ENCODE peak calls at places on chromosomes 5 and 9, in nine cellular contexts. C is body of pancreas, A is fibroblast of mammary gland, K is ovary, N is astrocyte of the spinal cord, X is DND-41, G is hepatocyte, D is GM13976, Z is WTC11. W is an unnamed sample.
A peak's percentile ranks its signal among the peaks of the same experiment; 100 is the strongest.

GRCh38 chr5:108655750-108656450 is 91.8 kb upstream of the FER start:
- DNase-seq in C (no peak), A (peak; percentile 80), K (no peak), N (peak; percentile 25), X (no peak), G (peak; percentile 28), D (no peak), Z (no peak), W (peak; percentile 91)

GRCh38 chr9:27771803-27772545 is 198.7 kb upstream of the C9orf72 start:
- DNase-seq in C (no peak), A (no peak), K (no peak), N (peak; percentile 74), X (no peak), G (no peak), D (no peak), Z (peak; percentile 50), W (peak; percentile 97)

GRCh38 chr9:98862936-98863335 is 55.5 kb downstream of the GALNT12 start:
- DNase-seq in C (no peak), A (no peak), K (no peak), N (no peak), X (no peak), G (no peak), D (no peak), Z (no peak), W (no peak)

GRCh38 chr5:53397141-53397794 is 83.2 kb upstream of the FST start:
- DNase-seq in C (no peak), A (peak; percentile 44), K (no peak), N (no peak), X (no peak), G (no peak), D (no peak), Z (no peak), W (no peak)

GRCh38 chr9:38263534-38263933 is 129.0 kb upstream of the ALDH1B1 start:
- DNase-seq in C (no peak), A (peak; percentile 38), K (no peak), N (peak; percentile 42), X (no peak), G (no peak), D (no peak), Z (no peak), W (peak; percentile 56)

GRCh38 chr5:138753794-138754698 is 821 bp downstream of the CTNNA1 start:
- DNase-seq in C (peak; percentile 91), A (peak; percentile 86), K (peak; percentile 87), N (peak; percentile 87), X (no peak), G (peak; percentile 92), D (peak; percentile 45), Z (peak; percentile 61), W (peak; percentile 69)

GRCh38 chr9:125700791-125701190 is 6.2 kb downstream of the MAPKAP1 start:
- DNase-seq in C (no peak), A (peak; percentile 57), K (no peak), N (peak; percentile 31), X (no peak), G (no peak), D (peak; percentile 73), Z (peak; percentile 31), W (peak; percentile 38)

GRCh38 chr5:95843733-95844223 is 21.3 kb upstream of the GLRX start:
- DNase-seq in C (no peak), A (peak; percentile 60), K (no peak), N (no peak), X (no peak), G (no peak), D (no peak), Z (no peak), W (no peak)

GRCh38 chr9:96478829-96479371 is 28.9 kb downstream of the HABP4 start:
- DNase-seq in C (no peak), A (peak; percentile 66), K (no peak), N (peak; percentile 44), X (no peak), G (no peak), D (no peak), Z (no peak), W (no peak)

GRCh38 chr5:75964008-75964407 is 119.2 kb upstream of the SV2C start:
- DNase-seq in C (no peak), A (no peak), K (no peak), N (no peak), X (no peak), G (no peak), D (peak; percentile 16), Z (no peak), W (no peak)

GRCh38 chr9:130288926-130289705 is 23.6 kb downstream of the HMCN2 start:
- DNase-seq in C (no peak), A (no peak), K (peak; percentile 10), N (no peak), X (no peak), G (no peak), D (no peak), Z (no peak), W (no peak)

GRCh38 chr9:132575005-132575609 is 7.3 kb upstream of the BARHL1 start:
- DNase-seq in C (peak; percentile 63), A (peak; percentile 71), K (peak; percentile 73), N (peak; percentile 59), X (peak; percentile 72), G (peak; percentile 88), D (peak; percentile 82), Z (peak; percentile 91), W (peak; percentile 39)

GRCh38 chr5:174419523-174420132 is 304.8 kb upstream of the MSX2 start:
- DNase-seq in C (peak; percentile 90), A (peak; percentile 88), K (peak; percentile 87), N (peak; percentile 91), X (peak; percentile 70), G (peak; percentile 97), D (peak; percentile 73), Z (peak; percentile 96), W (peak; percentile 80)

GRCh38 chr5:157166494-157167218 is 592 bp upstream of the GARIN3 start:
- DNase-seq in C (no peak), A (no peak), K (no peak), N (no peak), X (no peak), G (no peak), D (no peak), Z (no peak), W (no peak)

GRCh38 chr9:121852646-121853616 is 201.5 kb downstream of the DAB2IP start:
- DNase-seq in C (no peak), A (peak; percentile 38), K (peak; percentile 93), N (no peak), X (no peak), G (no peak), D (no peak), Z (no peak), W (no peak)

GRCh38 chr9:116495725-116496124 is 191.4 kb upstream of the TRIM32 start:
- DNase-seq in C (no peak), A (no peak), K (no peak), N (no peak), X (no peak), G (no peak), D (no peak), Z (no peak), W (no peak)

GRCh38 chr9:116496167-116496566 is 190.9 kb upstream of the TRIM32 start:
- DNase-seq in C (no peak), A (no peak), K (no peak), N (no peak), X (no peak), G (no peak), D (no peak), Z (no peak), W (no peak)

GRCh38 chr9:116494815-116495634 is 192.1 kb upstream of the TRIM32 start:
- DNase-seq in C (peak; percentile 64), A (no peak), K (no peak), N (no peak), X (peak; percentile 17), G (peak; percentile 49), D (no peak), Z (peak; percentile 69), W (peak; percentile 31)

GRCh38 chr9:116499434-116499833 is 187.7 kb upstream of the TRIM32 start:
- DNase-seq in C (no peak), A (no peak), K (no peak), N (no peak), X (no peak), G (no peak), D (no peak), Z (no peak), W (peak; percentile 50)

DNA sequence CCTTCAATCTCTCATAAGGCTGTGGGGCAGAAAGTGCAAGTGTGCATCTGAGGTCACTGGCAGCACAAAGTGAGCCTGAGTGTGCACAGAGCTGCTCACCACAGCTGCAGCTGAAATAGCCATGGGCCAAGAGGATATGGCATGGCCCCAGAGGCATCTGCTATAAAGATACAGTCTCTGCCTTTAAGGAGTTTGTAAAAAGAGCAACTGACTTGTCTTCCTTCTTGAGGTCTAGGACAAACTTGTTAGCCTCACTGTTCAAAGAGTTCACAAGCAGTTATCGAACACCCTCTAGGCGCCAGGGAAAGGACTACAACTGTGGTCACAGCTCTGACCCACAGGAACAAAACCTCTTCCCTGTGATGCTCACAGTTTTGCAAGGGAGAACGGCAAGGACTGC is 190.0 kb upstream of the TRIM32 start:
- DNase-seq in C (no peak), A (peak; percentile 53), K (no peak), N (no peak), X (no peak), G (no peak), D (no peak), Z (no peak), W (no peak)
- TF ChIP-seq CTCF in C (no peak), A (peak; percentile 25), K (no peak), N (no peak), X (no peak), G (no peak), D (no peak), Z (no peak), W (no peak)

GRCh38 chr9:7089391-7089790 is 331.6 kb downstream of the KDM4C start:
- DNase-seq in C (no peak), A (no peak), K (no peak), N (no peak), X (no peak), G (no peak), D (no peak), Z (no peak), W (no peak)
- TF ChIP-seq CTCF in C (no peak), A (no peak), K (no peak), N (no peak), X (no peak), G (no peak), D (no peak), Z (no peak), W (no peak)

DNA sequence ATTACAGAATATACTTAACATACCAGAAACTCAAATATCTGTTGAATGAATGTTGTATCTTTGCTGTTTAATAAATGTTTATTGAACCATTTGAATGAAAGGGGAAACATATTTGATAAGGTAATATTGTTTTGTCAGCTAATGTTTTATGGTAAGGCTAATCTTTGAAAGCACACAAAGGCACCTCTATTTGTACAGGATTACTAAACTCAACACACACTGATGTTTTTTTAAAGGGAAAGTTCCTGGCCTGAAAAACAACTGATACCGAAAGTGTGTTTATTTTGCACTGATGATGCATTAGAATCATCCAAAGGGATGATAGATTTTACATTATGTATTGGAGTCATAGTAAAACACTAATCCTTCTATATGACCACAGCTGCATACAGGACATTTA is 82.5 kb downstream of the ADCY2 start:
- DNase-seq in C (no peak), A (no peak), K (no peak), N (no peak), X (no peak), G (no peak), D (no peak), Z (no peak), W (no peak)
- TF ChIP-seq CTCF in C (no peak), A (no peak), K (no peak), N (no peak), X (no peak), G (no peak), D (no peak), Z (no peak), W (no peak)

DNA sequence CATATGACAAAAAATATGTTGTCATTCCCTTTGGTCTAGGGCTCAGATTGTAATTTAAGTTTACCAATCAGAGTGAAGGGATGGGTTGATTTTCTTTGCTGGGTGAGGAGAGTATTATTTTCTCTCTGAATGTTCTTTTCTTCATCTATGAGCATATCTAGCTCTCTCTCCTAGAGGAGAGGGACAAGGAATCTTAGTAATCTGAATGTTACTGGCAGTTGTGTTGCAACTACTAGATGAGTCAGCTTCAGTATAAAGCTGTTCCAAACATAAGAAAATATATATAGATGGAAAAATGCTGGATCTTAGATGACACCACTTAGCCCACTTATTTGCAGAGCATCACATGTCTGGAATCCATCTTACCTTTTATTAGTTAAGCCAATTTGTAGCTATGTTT is 259.3 kb downstream of the TUSC1 start:
- DNase-seq in C (no peak), A (peak; percentile 12), K (no peak), N (peak; percentile 1), X (no peak), G (no peak), D (no peak), Z (no peak), W (peak; percentile 19)
- TF ChIP-seq CTCF in C (no peak), A (no peak), K (no peak), N (no peak), X (no peak), G (no peak), D (no peak), Z (no peak), W (no peak)

W was measured in bronchial epithelial cell.